ENCODE peak calls at places on chromosomes 4 and X, in ten cellular contexts. K, R, L, U, Q, J, I, T, C and G are unnamed samples.

GRCh38 chr4:116839826-116840225 is 245.6 kb downstream of the TRAM1L1 start:
- DNase-seq in K (peak; percentile 69), L (no peak), U (no peak), I (no peak), T (no peak), R (no peak), C (no peak), J (no peak), Q (no peak), G (peak; percentile 3)

GRCh38 chrX:132504417-132504816 is 15.6 kb upstream of the MBNL3 start:
- DNase-seq in U (no peak), Q (no peak), J (no peak), I (no peak), R (no peak), K (no peak), T (no peak), C (no peak), L (no peak), G (no peak)

GRCh38 chrX:41667631-41668030 is 21.1 kb upstream of the GPR34 start:
- DNase-seq in L (no peak), K (no peak), Q (no peak), R (no peak), T (no peak), I (no peak), J (no peak), C (no peak), U (no peak), G (no peak)

GRCh38 chr4:109174224-109174953 is 128.1 kb downstream of the COL25A1 start:
- DNase-seq in T (no peak), U (no peak), I (no peak), J (no peak), K (no peak), L (no peak), R (no peak), C (no peak), Q (no peak), G (no peak)

GRCh38 chr4:140090215-140090731 is 63.7 kb downstream of the MAML3 start:
- DNase-seq in C (peak; percentile 52), R (no peak), L (no peak), T (peak; percentile 65), Q (peak; percentile 42), U (no peak), K (no peak), J (no peak), I (peak; percentile 35), G (peak; percentile 73)

GRCh38 chr4:7144374-7145290 is 47.7 kb upstream of the SORCS2 start:
- DNase-seq in K (no peak), Q (no peak), L (no peak), R (no peak), U (no peak), C (no peak), J (no peak), T (no peak), I (peak; percentile 13), G (no peak)

GRCh38 chr4:38965866-38966265 is 66.3 kb downstream of the TMEM156 start:
- DNase-seq in C (no peak), Q (no peak), K (no peak), R (no peak), J (no peak), T (no peak), U (no peak), I (no peak), L (no peak), G (no peak)

GRCh38 chr4:3898098-3898497 is 131.9 kb downstream of the ADRA2C start:
- DNase-seq in R (no peak), Q (no peak), T (no peak), K (no peak), C (no peak), I (no peak), U (no peak), L (no peak), J (no peak), G (no peak)

GRCh38 chr4:88746186-88746585 is 48.6 kb upstream of the NAP1L5 start:
- DNase-seq in Q (no peak), R (no peak), U (no peak), T (no peak), K (no peak), J (no peak), L (no peak), I (peak; percentile 35), C (no peak), G (no peak)